ENCODE peak calls at places on chromosomes 11 and 22, in ten cellular contexts. A is Calu3; X is COR-L47; Q is stimulated activated CD4-positive, alpha-beta T cell treated with anti-CD3 and anti-CD28 coated beads, TNF-alpha, amount 100 ng/mL, for 1 hour; D is body of pancreas; S is SK-N-SH; N is T-helper 1 cell; B is activated naive CD4-positive, alpha-beta T cell treated with Interleukin-2 at 50 U/mL for 16 hours; K is thoracic aorta; T is pulmonary artery endothelial cell. M is an unnamed sample.

GRCh38 chr11:73229321-73230275 is 11.5 kb downstream of the P2RY2 start:
- DNase-seq in A (no peak), X (no peak), Q (no peak), D (no peak), S (peak), N (no peak), B (no peak), K (no peak), T (no peak), M (no peak)

GRCh38 chr11:71364176-71364671 is 84.0 kb downstream of the DHCR7 start:
- DNase-seq in A (no peak), X (no peak), Q (no peak), D (peak), S (no peak), N (no peak), B (no peak), K (no peak), T (no peak), M (peak)

GRCh38 chr22:47130883-47131610 is 368.6 kb downstream of the TBC1D22A start:
- DNase-seq in A (no peak), X (no peak), Q (no peak), D (no peak), S (no peak), N (no peak), B (no peak), K (no peak), T (no peak), M (no peak)

GRCh38 chr22:40029189-40029890 is 34.6 kb downstream of the FAM83F start:
- DNase-seq in A (no peak), X (no peak), Q (no peak), D (peak), S (no peak), N (no peak), B (no peak), K (no peak), T (no peak), M (no peak)

GRCh38 chr22:36733271-36733670 is 29.7 kb upstream of the CACNG2 start:
- DNase-seq in A (no peak), X (no peak), Q (no peak), D (no peak), S (no peak), N (no peak), B (no peak), K (no peak), T (no peak), M (no peak)

GRCh38 chr22:23143119-23143518 is 1.3 kb upstream of the RSPH14 start:
- DNase-seq in A (no peak), X (no peak), Q (no peak), D (no peak), S (no peak), N (no peak), B (no peak), K (no peak), T (no peak), M (no peak)

GRCh38 chr11:113689711-113690618 is 16.1 kb downstream of the TMPRSS5 start:
- DNase-seq in A (peak), X (no peak), Q (no peak), D (no peak), S (no peak), N (no peak), B (no peak), K (no peak), T (no peak), M (no peak)

GRCh38 chr11:95230054-95231034 is 658 bp downstream of the SESN3 start:
- DNase-seq in A (peak), X (no peak), Q (no peak), D (peak), S (no peak), N (peak), B (peak), K (no peak), T (no peak), M (no peak)

GRCh38 chr11:123438191-123438627 is 8.1 kb downstream of the GRAMD1B start:
- DNase-seq in A (no peak), X (no peak), Q (no peak), D (no peak), S (no peak), N (no peak), B (no peak), K (no peak), T (no peak), M (no peak)

GRCh38 chr11:115222863-115223530 is 281.2 kb downstream of the CADM1 start:
- DNase-seq in A (no peak), X (no peak), Q (no peak), D (no peak), S (no peak), N (no peak), B (no peak), K (no peak), T (no peak), M (no peak)

GRCh38 chr22:47163876-47164513 is 401.5 kb downstream of the TBC1D22A start:
- DNase-seq in A (no peak), X (no peak), Q (no peak), D (peak), S (no peak), N (no peak), B (no peak), K (no peak), T (no peak), M (no peak)

GRCh38 chr11:12232819-12233601 is 122.6 kb downstream of the MICAL2 start:
- DNase-seq in A (no peak), X (no peak), Q (no peak), D (no peak), S (no peak), N (no peak), B (no peak), K (no peak), T (peak), M (no peak)

GRCh38 chr11:93567406-93567819 is 24.2 kb upstream of the SMCO4 start:
- DNase-seq in A (no peak), X (no peak), Q (no peak), D (peak), S (no peak), N (no peak), B (no peak), K (peak), T (no peak), M (no peak)

GRCh38 chr11:69919659-69920499 is 100.7 kb upstream of the FGF3 start:
- DNase-seq in A (no peak), X (no peak), Q (no peak), D (no peak), S (no peak), N (no peak), B (no peak), K (no peak), T (no peak), M (no peak)

GRCh38 chr11:133081020-133081419 is 451.3 kb downstream of the OPCML start:
- DNase-seq in A (no peak), X (no peak), Q (no peak), D (no peak), S (no peak), N (no peak), B (no peak), K (no peak), T (no peak), M (no peak)

GRCh38 chr11:60950933-60951610 is 904 bp downstream of the SLC15A3 start:
- DNase-seq in A (no peak), X (no peak), Q (no peak), D (no peak), S (no peak), N (no peak), B (peak), K (no peak), T (no peak), M (no peak)

GRCh38 chr11:65492637-65493366 is 6.0 kb upstream of the MALAT1 start:
- DNase-seq in A (no peak), X (no peak), Q (no peak), D (peak), S (no peak), N (no peak), B (no peak), K (peak), T (no peak), M (no peak)

GRCh38 chr11:88384004-88384677 is 46.6 kb upstream of the CTSC start:
- DNase-seq in A (no peak), X (no peak), Q (no peak), D (no peak), S (no peak), N (no peak), B (no peak), K (no peak), T (no peak), M (no peak)

GRCh38 chr22:37007666-37008065 is 11.6 kb downstream of the TST start:
- DNase-seq in A (no peak), X (no peak), Q (no peak), D (no peak), S (no peak), N (no peak), B (no peak), K (no peak), T (no peak), M (no peak)

GRCh38 chr22:29112102-29112501 is 39.3 kb downstream of the KREMEN1 start:
- DNase-seq in A (no peak), X (peak), Q (no peak), D (no peak), S (no peak), N (no peak), B (no peak), K (no peak), T (no peak), M (no peak)

GRCh38 chr22:39984006-39984405 is 10.7 kb upstream of the FAM83F start:
- DNase-seq in A (no peak), X (no peak), Q (no peak), D (no peak), S (no peak), N (no peak), B (no peak), K (no peak), T (no peak), M (no peak)

GRCh38 chr11:75667831-75668507 is 869 bp downstream of the MAP6 start:
- DNase-seq in A (peak), X (peak), Q (no peak), D (peak), S (peak), N (peak), B (peak), K (no peak), T (no peak), M (peak)

GRCh38 chr11:117792241-117792640 is 4.8 kb downstream of the DSCAML1 start:
- DNase-seq in A (no peak), X (no peak), Q (no peak), D (no peak), S (no peak), N (no peak), B (no peak), K (no peak), T (no peak), M (peak)

GRCh38 chr22:36921309-36922096 is 8.1 kb downstream of the CSF2RB start:
- DNase-seq in A (no peak), X (no peak), Q (no peak), D (no peak), S (no peak), N (no peak), B (no peak), K (no peak), T (no peak), M (no peak)

GRCh38 chr11:114264381-114264780 is 31.8 kb upstream of the NNMT start:
- DNase-seq in A (no peak), X (no peak), Q (no peak), D (no peak), S (no peak), N (no peak), B (no peak), K (no peak), T (no peak), M (no peak)

GRCh38 chr11:15770798-15771414 is 585.4 kb downstream of the SOX6 start:
- DNase-seq in A (peak), X (peak), Q (no peak), D (peak), S (no peak), N (no peak), B (no peak), K (no peak), T (no peak), M (no peak)

GRCh38 chr11:34324466-34324865 is 33.3 kb downstream of the ABTB2 start:
- DNase-seq in A (no peak), X (no peak), Q (no peak), D (no peak), S (no peak), N (no peak), B (no peak), K (no peak), T (no peak), M (no peak)

GRCh38 chr11:117807482-117808272 is 10.7 kb upstream of the DSCAML1 start:
- DNase-seq in A (peak), X (peak), Q (no peak), D (peak), S (peak), N (peak), B (peak), K (peak), T (no peak), M (peak)

GRCh38 chr11:6353367-6353987 is 33.2 kb upstream of the CAVIN3 start:
- DNase-seq in A (peak), X (peak), Q (no peak), D (peak), S (peak), N (peak), B (peak), K (no peak), T (no peak), M (peak)

GRCh38 chr22:47432683-47433082 is 670.2 kb downstream of the TBC1D22A start:
- DNase-seq in A (no peak), X (no peak), Q (no peak), D (no peak), S (no peak), N (no peak), B (no peak), K (no peak), T (no peak), M (no peak)

GRCh38 chr11:27740362-27741024 is 40.2 kb upstream of the BDNF start:
- DNase-seq in A (no peak), X (no peak), Q (no peak), D (no peak), S (no peak), N (no peak), B (no peak), K (no peak), T (no peak), M (no peak)

GRCh38 chr11:129557421-129557820 is 181.8 kb downstream of the BARX2 start:
- DNase-seq in A (no peak), X (no peak), Q (no peak), D (no peak), S (no peak), N (no peak), B (no peak), K (no peak), T (no peak), M (no peak)

GRCh38 chr11:126061707-126062678 is 673 bp downstream of the CDON start:
- DNase-seq in A (peak), X (peak), Q (no peak), D (peak), S (peak), N (no peak), B (peak), K (no peak), T (no peak), M (peak)

GRCh38 chr11:8649361-8649760 is 33.1 kb downstream of the TRIM66 start:
- DNase-seq in A (no peak), X (no peak), Q (no peak), D (no peak), S (no peak), N (no peak), B (no peak), K (no peak), T (no peak), M (no peak)

GRCh38 chr11:34654491-34655334 is 33.8 kb downstream of the EHF start:
- DNase-seq in A (peak), X (peak), Q (no peak), D (peak), S (no peak), N (no peak), B (no peak), K (no peak), T (no peak), M (peak)

GRCh38 chr11:125451400-125452124 is 44.5 kb downstream of the FEZ1 start:
- DNase-seq in A (peak), X (peak), Q (no peak), D (peak), S (peak), N (no peak), B (no peak), K (no peak), T (no peak), M (no peak)

M was measured in NCI-H2029.